ENCODE peak calls at places on chromosomes 7 and 10, in five cellular contexts. N, P, E, Q and H are unnamed samples.

GRCh38 chr7:7114575-7115291 is 67.6 kb upstream of the C1GALT1 start:
- DNase-seq in P (no peak), Q (no peak), E (no peak), N (no peak), H (no peak)

GRCh38 chr10:28530751-28531150 is 2.2 kb upstream of the WAC start:
- DNase-seq in Q (peak), N (no peak), E (no peak), P (no peak), H (no peak)

GRCh38 chr10:16519908-16520861 is 1.5 kb downstream of the C1QL3 start:
- DNase-seq in E (no peak), N (no peak), P (no peak), Q (no peak), H (no peak)

GRCh38 chr7:96739609-96740008 is 30.0 kb upstream of the SEM1 start:
- DNase-seq in N (no peak), P (no peak), Q (no peak), E (no peak), H (no peak)

GRCh38 chr7:26531926-26532325 is 240.3 kb downstream of the SNX10 start:
- DNase-seq in E (no peak), P (no peak), N (no peak), Q (no peak), H (no peak)

GRCh38 chr7:127392182-127392565 is 334 bp downstream of the ZNF800 start:
- DNase-seq in P (peak), E (peak), Q (peak), N (peak), H (peak)

GRCh38 chr7:28435732-28436378 is 23.5 kb downstream of the CREB5 start:
- DNase-seq in Q (no peak), E (no peak), N (no peak), P (no peak), H (no peak)

GRCh38 chr10:128062331-128062730 is 63.9 kb downstream of the MKI67 start:
- DNase-seq in Q (no peak), P (no peak), N (no peak), E (no peak), H (no peak)

GRCh38 chr10:109504401-109504800 is 418.9 kb downstream of the XPNPEP1 start:
- DNase-seq in P (no peak), E (no peak), Q (peak), N (no peak), H (no peak)

GRCh38 chr7:153835104-153835503 is 217.1 kb upstream of the DPP6 start:
- DNase-seq in N (no peak), Q (no peak), E (no peak), P (no peak), H (no peak)

GRCh38 chr7:135169141-135169935 is 1.2 kb downstream of the CYREN start:
- DNase-seq in N (peak), P (peak), E (no peak), Q (peak), H (peak)

GRCh38 chr7:17054206-17054605 is 172.4 kb upstream of the AGR3 start:
- DNase-seq in N (no peak), P (no peak), Q (no peak), E (no peak), H (no peak)

GRCh38 chr10:48694371-48695030 is 9.8 kb downstream of the WDFY4 start:
- DNase-seq in N (no peak), E (no peak), Q (no peak), P (no peak), H (no peak)

GRCh38 chr7:56033671-56034432 is 17.4 kb downstream of the PSPH start:
- DNase-seq in P (peak), E (peak), N (peak), Q (peak), H (peak)

GRCh38 chr10:77625379-77625778 is 12.2 kb downstream of the KCNMA1 start:
- DNase-seq in P (no peak), Q (no peak), N (no peak), E (no peak), H (no peak)

GRCh38 chr7:115914951-115915350 is 115.6 kb downstream of the TFEC start:
- DNase-seq in N (no peak), P (no peak), E (no peak), Q (no peak), H (no peak)

GRCh38 chr7:52168085-52168484 is 851.5 kb upstream of the COBL start:
- DNase-seq in P (no peak), Q (no peak), E (no peak), N (peak), H (no peak)

GRCh38 chr7:151051108-151051507 is 2.8 kb downstream of the ASIC3 start:
- DNase-seq in P (peak), N (no peak), E (peak), Q (peak), H (peak)

GRCh38 chr7:1693991-1694524 is 24.0 kb downstream of the ELFN1 start:
- DNase-seq in P (no peak), E (no peak), Q (peak), N (no peak), H (peak)

GRCh38 chr7:130901209-130901783 is 167.3 kb upstream of the KLF14 start:
- DNase-seq in P (peak), E (no peak), Q (peak), N (no peak), H (peak)

GRCh38 chr7:120091807-120092206 is 181.2 kb upstream of the KCND2 start:
- DNase-seq in E (no peak), P (no peak), Q (no peak), N (no peak), H (no peak)

GRCh38 chr10:109480836-109481235 is 442.5 kb downstream of the XPNPEP1 start:
- DNase-seq in P (no peak), Q (no peak), E (no peak), N (no peak), H (no peak)

GRCh38 chr10:31101123-31101522 is 69.5 kb upstream of the ZNF438 start:
- DNase-seq in P (peak), N (peak), Q (peak), E (no peak), H (peak)

GRCh38 chr7:101154693-101155102 is 422 bp downstream of the AP1S1 start:
- DNase-seq in E (no peak), P (no peak), N (no peak), Q (peak), H (no peak)

GRCh38 chr10:73494213-73494612 is 1.6 kb downstream of the PPP3CB start:
- DNase-seq in Q (no peak), P (no peak), N (no peak), E (no peak), H (no peak)

GRCh38 chr10:5091196-5091595 is 3.0 kb upstream of the AKR1C3 start:
- DNase-seq in P (no peak), N (no peak), E (no peak), Q (no peak), H (no peak)

GRCh38 chr7:46741924-46742607 is 821.0 kb upstream of the IGFBP3 start:
- DNase-seq in P (no peak), Q (no peak), N (no peak), E (no peak), H (no peak)

GRCh38 chr7:40469481-40469880 is 334.7 kb downstream of the SUGCT start:
- DNase-seq in Q (peak), P (peak), E (no peak), N (no peak), H (peak)

GRCh38 chr7:142943706-142944268 is 4.5 kb downstream of the LLCFC1 start:
- DNase-seq in P (no peak), N (no peak), E (no peak), Q (no peak), H (no peak)